ENCODE peak calls at places on chromosomes 7 and 10, in six cellular contexts. One of them, this sample, is unnamed.

GRCh38 chr10:70283445-70284399 is at the start of gene NPFFR1:
- DNase-seq in mesendoderm: peak
- DNase-seq in IMR-90: no peak
- DNase-seq in mesenchymal stem cell: no peak
- DNase-seq in H1: no peak
- DNase-seq in neuronal stem cell: peak
- DNase-seq in this sample: no peak

GRCh38 chr10:24115403-24115802 is 93.5 kb upstream of the KIAA1217 start:
- DNase-seq in mesenchymal stem cell: no peak
- DNase-seq in H1: no peak
- DNase-seq in mesendoderm: no peak
- DNase-seq in neuronal stem cell: no peak
- DNase-seq in IMR-90: no peak
- DNase-seq in this sample: no peak

GRCh38 chr10:6274040-6274439 is 71.3 kb downstream of the PFKFB3 start:
- DNase-seq in mesendoderm: no peak
- DNase-seq in H1: no peak
- DNase-seq in IMR-90: peak
- DNase-seq in mesenchymal stem cell: peak
- DNase-seq in neuronal stem cell: no peak
- DNase-seq in this sample: no peak

GRCh38 chr10:35387768-35388167 is 51.5 kb downstream of the CCNY start:
- DNase-seq in neuronal stem cell: no peak
- DNase-seq in IMR-90: peak
- DNase-seq in H1: no peak
- DNase-seq in mesenchymal stem cell: no peak
- DNase-seq in mesendoderm: no peak
- DNase-seq in this sample: peak

GRCh38 chr10:34941471-34942357 is 126.6 kb upstream of the PARD3 start:
- DNase-seq in mesenchymal stem cell: peak
- DNase-seq in neuronal stem cell: no peak
- DNase-seq in mesendoderm: no peak
- DNase-seq in H1: no peak
- DNase-seq in IMR-90: peak
- DNase-seq in this sample: peak

GRCh38 chr10:5556576-5556975 is 31.8 kb downstream of the CALML3 start:
- DNase-seq in mesenchymal stem cell: no peak
- DNase-seq in H1: no peak
- DNase-seq in neuronal stem cell: no peak
- DNase-seq in IMR-90: no peak
- DNase-seq in mesendoderm: peak
- DNase-seq in this sample: no peak

GRCh38 chr10:80196270-80196949 is 8.9 kb downstream of the ANXA11 start:
- DNase-seq in IMR-90: peak
- DNase-seq in H1: no peak
- DNase-seq in mesendoderm: no peak
- DNase-seq in neuronal stem cell: no peak
- DNase-seq in mesenchymal stem cell: no peak
- DNase-seq in this sample: no peak

GRCh38 chr7:130441408-130441854 is 615 bp upstream of the CEP41 start:
- DNase-seq in neuronal stem cell: peak
- DNase-seq in H1: no peak
- DNase-seq in IMR-90: peak
- DNase-seq in mesenchymal stem cell: no peak
- DNase-seq in mesendoderm: peak
- DNase-seq in this sample: peak

GRCh38 chr10:86765548-86765947 is 9.1 kb downstream of the BMPR1A start:
- DNase-seq in mesenchymal stem cell: no peak
- DNase-seq in neuronal stem cell: no peak
- DNase-seq in H1: no peak
- DNase-seq in mesendoderm: no peak
- DNase-seq in IMR-90: peak
- DNase-seq in this sample: no peak

GRCh38 chr7:120981888-120982615 is 6.5 kb upstream of the CPED1 start:
- DNase-seq in H1: no peak
- DNase-seq in mesendoderm: peak
- DNase-seq in IMR-90: peak
- DNase-seq in neuronal stem cell: no peak
- DNase-seq in mesenchymal stem cell: no peak
- DNase-seq in this sample: peak

GRCh38 chr7:73973091-73973490 is 54.9 kb upstream of the ELN start:
- DNase-seq in mesendoderm: no peak
- DNase-seq in IMR-90: no peak
- DNase-seq in neuronal stem cell: no peak
- DNase-seq in mesenchymal stem cell: no peak
- DNase-seq in H1: no peak
- DNase-seq in this sample: no peak

GRCh38 chr10:14349081-14349480 is 18.4 kb upstream of the FRMD4A start:
- DNase-seq in IMR-90: no peak
- DNase-seq in neuronal stem cell: no peak
- DNase-seq in H1: no peak
- DNase-seq in mesendoderm: no peak
- DNase-seq in mesenchymal stem cell: no peak
- DNase-seq in this sample: no peak

GRCh38 chr7:142782922-142783900 is 12.4 kb downstream of the PRSS2 start:
- DNase-seq in neuronal stem cell: peak
- DNase-seq in H1: peak
- DNase-seq in mesendoderm: peak
- DNase-seq in mesenchymal stem cell: peak
- DNase-seq in IMR-90: peak
- DNase-seq in this sample: peak

GRCh38 chr10:65548046-65548445 is 1377.8 kb upstream of the LRRTM3 start:
- DNase-seq in neuronal stem cell: no peak
- DNase-seq in IMR-90: no peak
- DNase-seq in mesendoderm: no peak
- DNase-seq in mesenchymal stem cell: peak
- DNase-seq in H1: no peak
- DNase-seq in this sample: no peak

GRCh38 chr7:43166686-43167085 is 54.2 kb downstream of the HECW1 start:
- DNase-seq in IMR-90: no peak
- DNase-seq in H1: no peak
- DNase-seq in mesendoderm: no peak
- DNase-seq in neuronal stem cell: no peak
- DNase-seq in mesenchymal stem cell: no peak
- DNase-seq in this sample: no peak

GRCh38 chr10:58152698-58153263 is 114.9 kb downstream of the IPMK start:
- DNase-seq in H1: peak
- DNase-seq in IMR-90: peak
- DNase-seq in mesenchymal stem cell: peak
- DNase-seq in mesendoderm: peak
- DNase-seq in neuronal stem cell: peak
- DNase-seq in this sample: peak

GRCh38 chr10:48745662-48746245 is 61.1 kb downstream of the WDFY4 start:
- DNase-seq in mesendoderm: peak
- DNase-seq in neuronal stem cell: no peak
- DNase-seq in mesenchymal stem cell: no peak
- DNase-seq in H1: peak
- DNase-seq in IMR-90: no peak
- DNase-seq in this sample: peak

GRCh38 chr7:5183155-5183554 is 6.9 kb upstream of the WIPI2 start:
- DNase-seq in IMR-90: no peak
- DNase-seq in H1: no peak
- DNase-seq in neuronal stem cell: no peak
- DNase-seq in mesenchymal stem cell: no peak
- DNase-seq in mesendoderm: no peak
- DNase-seq in this sample: peak

GRCh38 chr7:133478591-133479135 is 225.8 kb downstream of the EXOC4 start:
- DNase-seq in H1: no peak
- DNase-seq in neuronal stem cell: no peak
- DNase-seq in mesendoderm: no peak
- DNase-seq in mesenchymal stem cell: no peak
- DNase-seq in IMR-90: no peak
- DNase-seq in this sample: no peak

GRCh38 chr10:28137907-28138880 is 139.3 kb upstream of the ODAD2 start:
- DNase-seq in H1: no peak
- DNase-seq in mesendoderm: no peak
- DNase-seq in neuronal stem cell: no peak
- DNase-seq in mesenchymal stem cell: peak
- DNase-seq in IMR-90: peak
- DNase-seq in this sample: no peak

GRCh38 chr10:50480054-50481007 is 143.4 kb downstream of the SGMS1 start:
- DNase-seq in neuronal stem cell: no peak
- DNase-seq in mesenchymal stem cell: no peak
- DNase-seq in IMR-90: no peak
- DNase-seq in H1: no peak
- DNase-seq in mesendoderm: no peak
- DNase-seq in this sample: no peak

GRCh38 chr10:124152781-124153600 is 59.6 kb upstream of the CHST15 start:
- DNase-seq in H1: peak
- DNase-seq in mesendoderm: peak
- DNase-seq in mesenchymal stem cell: peak
- DNase-seq in IMR-90: peak
- DNase-seq in neuronal stem cell: no peak
- DNase-seq in this sample: peak

GRCh38 chr10:67612577-67613537 is 83.1 kb downstream of the CTNNA3 start:
- DNase-seq in H1: no peak
- DNase-seq in IMR-90: peak
- DNase-seq in mesenchymal stem cell: peak
- DNase-seq in neuronal stem cell: no peak
- DNase-seq in mesendoderm: no peak
- DNase-seq in this sample: no peak

DNA sequence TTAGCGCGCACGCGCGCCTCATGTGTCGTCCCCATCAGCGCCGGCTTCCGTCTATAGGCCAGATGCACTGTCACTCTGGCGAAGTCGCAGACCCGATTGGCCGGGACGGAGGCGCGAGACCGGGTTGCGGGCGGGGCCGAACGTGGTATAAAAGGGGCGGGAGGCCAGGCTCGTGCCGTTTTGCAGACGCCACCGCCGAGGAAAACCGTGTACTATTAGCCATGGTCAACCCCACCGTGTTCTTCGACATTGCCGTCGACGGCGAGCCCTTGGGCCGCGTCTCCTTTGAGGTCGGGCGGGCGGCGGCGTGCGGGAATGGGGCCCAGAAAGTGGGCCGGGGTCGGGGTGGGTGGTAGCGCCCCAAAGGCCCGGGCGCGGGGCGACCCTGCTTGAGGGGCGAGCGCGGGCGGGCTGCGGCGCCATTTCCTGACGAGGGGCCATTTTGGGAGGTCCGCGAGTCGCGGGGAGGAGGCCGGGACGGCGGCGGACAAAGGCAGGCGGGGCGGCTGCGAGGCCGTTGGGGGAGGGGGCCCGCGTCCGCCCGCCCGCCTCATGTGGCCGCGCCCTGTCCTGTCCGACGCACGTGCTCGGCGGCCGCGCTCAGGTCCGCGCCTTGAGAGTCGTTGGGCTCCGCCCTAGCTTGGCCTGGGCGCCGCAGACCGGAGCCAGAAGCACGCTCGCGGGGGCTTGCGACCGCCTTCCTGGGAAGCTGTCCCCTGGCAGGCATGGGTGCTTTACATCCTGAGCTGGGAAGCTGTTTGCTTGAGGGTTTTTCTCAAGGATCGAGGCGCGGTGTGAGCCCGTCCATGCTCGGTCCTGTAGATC is at the start of gene PPIA:
- DNase-seq in neuronal stem cell: peak
- DNase-seq in mesendoderm: peak
- DNase-seq in H1: peak
- DNase-seq in mesenchymal stem cell: peak
- DNase-seq in IMR-90: peak
- DNase-seq in this sample: peak
- H2BK5ac ChIP-seq in neuronal stem cell: peak
- H2BK5ac ChIP-seq in mesendoderm: peak
- H2BK5ac ChIP-seq in H1: peak
- H2BK5ac ChIP-seq in mesenchymal stem cell: peak
- H2BK5ac ChIP-seq in IMR-90: peak
- H2BK5ac ChIP-seq in this sample: peak

DNA sequence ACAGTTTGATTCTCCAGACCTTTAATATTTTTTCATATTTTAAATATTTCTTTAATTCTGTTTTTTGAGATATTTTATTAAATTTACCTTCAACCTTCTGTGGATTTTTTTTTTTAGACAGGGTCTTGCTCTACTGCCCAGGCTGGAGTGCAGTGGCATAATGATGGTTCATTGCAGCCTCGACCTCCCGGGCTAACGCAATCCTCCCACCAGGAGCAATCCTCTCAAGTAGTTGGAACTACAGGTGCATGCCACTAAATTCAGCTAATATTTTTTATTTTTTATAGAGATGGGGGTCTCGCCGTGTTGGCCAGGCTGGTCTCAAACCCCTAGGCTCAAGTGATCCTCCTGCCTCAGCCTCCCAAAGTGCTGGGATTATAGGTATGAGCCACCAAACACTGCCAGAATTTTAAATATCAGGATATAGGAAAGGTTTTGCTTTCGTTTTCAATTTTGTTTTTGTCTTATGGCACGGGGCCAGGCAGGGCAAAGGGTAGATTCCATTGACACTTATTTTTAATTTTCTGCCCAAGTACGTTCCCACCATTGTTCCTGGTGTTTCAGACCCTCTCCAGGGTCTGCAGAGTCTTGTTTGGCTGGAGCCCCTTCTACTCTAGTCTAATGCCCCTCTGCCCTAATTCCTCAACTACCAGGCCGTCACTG is 1.2 kb downstream of the TACC2 start:
- DNase-seq in H1: no peak
- DNase-seq in mesendoderm: no peak
- DNase-seq in IMR-90: no peak
- DNase-seq in mesenchymal stem cell: no peak
- DNase-seq in neuronal stem cell: no peak
- DNase-seq in this sample: no peak
- H3K4me3 ChIP-seq in H1: no peak
- H3K4me3 ChIP-seq in mesendoderm: no peak
- H3K4me3 ChIP-seq in IMR-90: no peak
- H3K4me3 ChIP-seq in mesenchymal stem cell: no peak
- H3K4me3 ChIP-seq in neuronal stem cell: no peak
- H3K4me3 ChIP-seq in this sample: no peak

GRCh38 chr10:93280121-93280698 is 201.9 kb downstream of the MYOF start:
- DNase-seq in neuronal stem cell: no peak
- DNase-seq in IMR-90: no peak
- DNase-seq in H1: no peak
- DNase-seq in mesendoderm: no peak
- DNase-seq in mesenchymal stem cell: no peak
- DNase-seq in this sample: no peak
- H2BK5ac ChIP-seq in neuronal stem cell: no peak
- H2BK5ac ChIP-seq in IMR-90: no peak
- H2BK5ac ChIP-seq in H1: peak
- H2BK5ac ChIP-seq in mesendoderm: peak
- H2BK5ac ChIP-seq in mesenchymal stem cell: no peak
- H2BK5ac ChIP-seq in this sample: no peak

GRCh38 chr10:127907411-127908105 is 655 bp downstream of the PTPRE start:
- DNase-seq in H1: no peak
- DNase-seq in neuronal stem cell: no peak
- DNase-seq in mesendoderm: no peak
- DNase-seq in IMR-90: no peak
- DNase-seq in mesenchymal stem cell: peak
- DNase-seq in this sample: no peak

GRCh38 chr10:127908958-127909267 is 2.0 kb downstream of the PTPRE start:
- DNase-seq in H1: no peak
- DNase-seq in mesenchymal stem cell: no peak
- DNase-seq in mesendoderm: no peak
- DNase-seq in neuronal stem cell: no peak
- DNase-seq in IMR-90: no peak
- DNase-seq in this sample: no peak

GRCh38 chr10:127909716-127910463 is 3.0 kb downstream of the PTPRE start:
- DNase-seq in mesenchymal stem cell: peak
- DNase-seq in neuronal stem cell: no peak
- DNase-seq in mesendoderm: no peak
- DNase-seq in IMR-90: no peak
- DNase-seq in H1: no peak
- DNase-seq in this sample: no peak

GRCh38 chr10:127906548-127907377 is at the start of gene PTPRE:
- DNase-seq in mesenchymal stem cell: peak
- DNase-seq in IMR-90: peak
- DNase-seq in mesendoderm: peak
- DNase-seq in neuronal stem cell: peak
- DNase-seq in H1: peak
- DNase-seq in this sample: peak

GRCh38 chr10:127908106-127908957 is 1.4 kb downstream of the PTPRE start:
- DNase-seq in mesendoderm: no peak
- DNase-seq in IMR-90: peak
- DNase-seq in neuronal stem cell: no peak
- DNase-seq in H1: no peak
- DNase-seq in mesenchymal stem cell: peak
- DNase-seq in this sample: peak
- H3K4me3 ChIP-seq in mesendoderm: no peak
- H3K4me3 ChIP-seq in IMR-90: no peak
- H3K4me3 ChIP-seq in neuronal stem cell: no peak
- H3K4me3 ChIP-seq in H1: no peak
- H3K4me3 ChIP-seq in mesenchymal stem cell: peak
- H3K4me3 ChIP-seq in this sample: no peak